ENCODE peak calls at places on chromosomes 4 and X, in six cellular contexts. I is right cardiac atrium, K is upper lobe of right lung, C is fibroblast of lung, Q is IMR-90, O is iPS DF 6.9. A is an unnamed sample.

GRCh38 chr4:162347492-162348213 is 183.9 kb upstream of the FSTL5 start:
- DNase-seq in I (peak), K (no peak), C (no peak), Q (no peak), O (no peak), A (no peak)

GRCh38 chr4:7805533-7806079 is 134.1 kb downstream of the AFAP1 start:
- DNase-seq in I (peak), K (peak), C (peak), Q (peak), O (no peak), A (no peak)

GRCh38 chr4:137082051-137082450 is 450.2 kb downstream of the PCDH18 start:
- DNase-seq in I (no peak), K (no peak), C (peak), Q (no peak), O (no peak), A (no peak)

GRCh38 chr4:104915864-104916263 is 230.8 kb upstream of the TET2 start:
- DNase-seq in I (no peak), K (no peak), C (no peak), Q (no peak), O (no peak), A (no peak)

GRCh38 chr4:10157478-10158354 is 41.1 kb upstream of the WDR1 start:
- DNase-seq in I (peak), K (no peak), C (peak), Q (peak), O (no peak), A (peak)

GRCh38 chr4:59247032-59247431 is 1953.1 kb upstream of the ADGRL3 start:
- DNase-seq in I (no peak), K (no peak), C (peak), Q (no peak), O (no peak), A (no peak)

GRCh38 chrX:21373637-21374162 is 518 bp upstream of the CNKSR2 start:
- DNase-seq in I (peak), K (peak), C (no peak), Q (no peak), O (no peak), A (no peak)

GRCh38 chr4:145041378-145041777 is 56.6 kb downstream of the ANAPC10 start:
- DNase-seq in I (no peak), K (no peak), C (no peak), Q (no peak), O (no peak), A (no peak)

GRCh38 chrX:80807606-80808159 is 2.0 kb downstream of the BRWD3 start:
- DNase-seq in I (no peak), K (no peak), C (no peak), Q (no peak), O (no peak), A (no peak)

GRCh38 chr4:88907478-88907877 is 149.5 kb downstream of the FAM13A start:
- DNase-seq in I (no peak), K (no peak), C (peak), Q (no peak), O (no peak), A (no peak)

GRCh38 chr4:82780398-82781231 is 18.0 kb downstream of the SCD5 start:
- DNase-seq in I (peak), K (peak), C (peak), Q (peak), O (no peak), A (peak)
- H3K27ac ChIP-seq in I (no peak), K (no peak), C (no peak), Q (no peak), O (no peak), A (no peak)

GRCh38 chr4:175827510-175827909 is 15.4 kb upstream of the GPM6A start:
- DNase-seq in I (no peak), K (no peak), C (no peak), Q (no peak), O (no peak), A (no peak)
- H3K27ac ChIP-seq in I (no peak), K (no peak), C (no peak), Q (no peak), O (no peak), A (no peak)

GRCh38 chrX:71191253-71191652 is 31.8 kb upstream of the GJB1 start:
- DNase-seq in I (no peak), K (no peak), C (no peak), Q (no peak), O (no peak), A (no peak)

GRCh38 chrX:71199252-71199651 is 23.8 kb upstream of the GJB1 start:
- DNase-seq in I (no peak), K (no peak), C (no peak), Q (no peak), O (no peak), A (no peak)

GRCh38 chrX:71198066-71198465 is 25.0 kb upstream of the GJB1 start:
- DNase-seq in I (no peak), K (no peak), C (no peak), Q (no peak), O (no peak), A (no peak)

GRCh38 chrX:71195959-71196727 is 26.9 kb upstream of the GJB1 start:
- DNase-seq in I (no peak), K (no peak), C (no peak), Q (no peak), O (no peak), A (no peak)
- H3K27ac ChIP-seq in I (no peak), K (no peak), C (no peak), Q (no peak), O (no peak), A (no peak)

GRCh38 chr4:38174811-38175210 is 214.6 kb downstream of the PTTG2 start:
- DNase-seq in I (no peak), K (no peak), C (peak), Q (peak), O (no peak), A (no peak)

GRCh38 chr4:38179690-38180299 is 219.6 kb downstream of the PTTG2 start:
- DNase-seq in I (peak), K (peak), C (peak), Q (peak), O (peak), A (peak)

GRCh38 chr4:38178666-38178995 is 218.4 kb downstream of the PTTG2 start:
- DNase-seq in I (no peak), K (no peak), C (no peak), Q (no peak), O (no peak), A (no peak)

GRCh38 chr4:38177792-38178665 is 217.8 kb downstream of the PTTG2 start:
- DNase-seq in I (peak), K (peak), C (peak), Q (no peak), O (no peak), A (peak)

DNA sequence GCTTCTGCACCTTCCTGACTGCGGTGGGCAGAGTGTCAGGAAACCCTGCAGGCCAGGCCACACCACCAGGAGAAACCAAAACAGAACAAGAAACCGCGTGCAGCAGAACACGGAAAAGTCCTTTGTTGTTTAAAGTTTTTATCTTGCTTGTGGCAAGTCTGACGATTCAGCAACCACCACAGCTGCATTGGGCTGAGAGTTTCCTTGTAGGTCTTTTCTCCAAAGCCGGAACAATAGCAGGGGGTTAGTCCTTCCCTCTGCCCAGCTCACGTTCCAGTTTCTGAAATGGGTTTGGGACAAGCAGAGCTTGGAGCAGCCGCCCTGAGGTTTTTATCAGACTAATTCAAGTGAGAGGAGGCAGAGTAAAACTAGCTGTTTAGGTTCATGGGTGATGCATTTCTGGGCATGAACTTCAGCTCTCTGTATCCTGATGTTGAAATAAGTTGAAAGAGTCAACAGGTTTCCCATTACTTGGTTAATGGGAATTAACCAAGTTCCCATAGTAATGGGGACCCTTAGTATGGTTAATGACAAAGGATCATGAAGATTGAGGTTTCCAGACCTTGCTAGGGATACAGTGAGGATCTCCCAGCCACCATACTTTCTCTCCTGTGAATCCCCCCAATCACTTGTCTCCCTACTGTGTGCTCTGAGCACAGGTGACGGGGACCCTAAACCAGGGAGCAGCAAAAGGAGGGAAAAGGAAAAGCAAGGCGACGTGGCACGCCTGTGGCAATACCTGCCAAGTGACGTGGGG is 217.0 kb downstream of the PTTG2 start:
- DNase-seq in I (peak), K (no peak), C (peak), Q (peak), O (no peak), A (peak)
- H3K27ac ChIP-seq in I (peak), K (peak), C (no peak), Q (peak), O (no peak), A (no peak)

GRCh38 chrX:154020500-154021115 is 906 bp upstream of the IRAK1 start:
- DNase-seq in I (no peak), K (no peak), C (no peak), Q (no peak), O (no peak), A (no peak)

GRCh38 chrX:154019633-154020499 is at the start of gene IRAK1:
- DNase-seq in I (peak), K (peak), C (peak), Q (peak), O (no peak), A (peak)

GRCh38 chrX:154022716-154023115 is 3.0 kb upstream of the IRAK1 start:
- DNase-seq in I (no peak), K (no peak), C (no peak), Q (no peak), O (no peak), A (no peak)

GRCh38 chrX:154022108-154022507 is 2.4 kb upstream of the IRAK1 start:
- DNase-seq in I (no peak), K (no peak), C (no peak), Q (no peak), O (no peak), A (no peak)

DNA sequence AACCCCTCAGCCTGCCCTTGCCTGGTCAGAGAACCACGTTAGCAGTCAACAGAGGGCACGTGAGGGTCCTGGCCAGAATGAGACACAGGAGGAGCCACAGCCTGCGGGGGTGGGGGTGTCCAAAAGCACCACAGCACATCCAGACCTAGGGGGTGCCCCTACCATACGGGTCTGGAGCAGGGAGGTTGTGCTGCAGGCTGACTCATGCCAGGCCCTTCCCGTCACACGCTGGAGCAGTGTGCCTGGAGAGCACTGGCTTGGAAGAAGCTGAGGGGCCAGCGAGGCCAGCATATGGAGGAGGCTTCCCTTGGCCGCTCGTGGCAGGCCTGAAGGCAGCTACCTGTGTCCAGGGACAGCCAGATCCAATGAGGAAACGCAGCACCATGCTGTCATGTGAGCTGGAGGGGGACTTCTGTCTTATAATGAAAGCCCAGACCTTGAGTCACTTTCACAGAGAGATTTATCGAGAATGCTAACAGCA is 1.5 kb upstream of the IRAK1 start:
- DNase-seq in I (peak), K (no peak), C (peak), Q (peak), O (no peak), A (no peak)
- H3K27ac ChIP-seq in I (no peak), K (peak), C (peak), Q (peak), O (no peak), A (no peak)

GRCh38 chr4:155799106-155799793 is 40.4 kb downstream of the GUCY1B1 start:
- DNase-seq in I (no peak), K (no peak), C (peak), Q (peak), O (no peak), A (no peak)
- H3K27ac ChIP-seq in I (no peak), K (no peak), C (no peak), Q (no peak), O (no peak), A (no peak)

DNA sequence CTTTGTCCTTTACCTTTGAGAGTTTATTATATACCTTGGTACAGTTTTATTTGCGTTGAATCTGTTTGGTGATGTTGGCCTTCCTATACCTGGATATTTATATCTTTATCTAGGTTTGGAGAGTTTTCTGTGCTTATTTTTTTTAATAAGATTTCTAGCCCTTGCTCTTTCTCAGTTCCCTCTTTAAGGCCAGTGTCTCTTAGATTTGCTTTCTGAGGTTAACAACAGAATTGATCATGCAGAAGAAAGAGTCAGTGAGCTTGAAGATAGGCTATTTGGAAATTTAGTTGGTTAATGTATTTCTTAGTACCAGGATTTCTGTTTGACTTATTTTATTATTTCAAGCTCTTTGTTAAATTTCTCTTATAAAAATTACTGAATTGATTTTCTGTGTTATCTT is 12.7 kb upstream of the TAF7L start:
- DNase-seq in I (no peak), K (no peak), C (no peak), Q (no peak), O (no peak), A (no peak)
- H3K27ac ChIP-seq in I (no peak), K (no peak), C (no peak), Q (no peak), O (no peak), A (no peak)